ENCODE peak calls at places on chromosomes 1 and 21, in four cellular contexts. One of them, this sample, is unnamed.

GRCh38 chr1:225843426-225843795 is 33.5 kb downstream of the EPHX1 start:
- DNase-seq in fibroblast of the aortic adventitia: no peak
- DNase-seq in CD4-positive, alpha-beta T cell: no peak
- DNase-seq in GM20000: no peak
- DNase-seq in this sample: no peak

GRCh38 chr1:89633745-89634625 is 1.1 kb downstream of the LRRC8C start:
- DNase-seq in fibroblast of the aortic adventitia: peak; percentile 57
- DNase-seq in CD4-positive, alpha-beta T cell: no peak
- DNase-seq in GM20000: peak; percentile 32
- DNase-seq in this sample: no peak

GRCh38 chr1:211229365-211229759 is 29.8 kb upstream of the RCOR3 start:
- DNase-seq in fibroblast of the aortic adventitia: no peak
- DNase-seq in CD4-positive, alpha-beta T cell: no peak
- DNase-seq in GM20000: no peak
- DNase-seq in this sample: no peak

GRCh38 chr1:113975211-113975895 is 3.9 kb upstream of the OLFML3 start:
- DNase-seq in fibroblast of the aortic adventitia: peak; percentile 37
- DNase-seq in CD4-positive, alpha-beta T cell: no peak
- DNase-seq in GM20000: no peak
- DNase-seq in this sample: no peak

GRCh38 chr1:30283199-30283962 is 440.0 kb downstream of the MATN1 start:
- DNase-seq in fibroblast of the aortic adventitia: no peak
- DNase-seq in CD4-positive, alpha-beta T cell: no peak
- DNase-seq in GM20000: no peak
- DNase-seq in this sample: peak; percentile 48

GRCh38 chr1:205316179-205316578 is 5.4 kb downstream of the NUAK2 start:
- DNase-seq in fibroblast of the aortic adventitia: no peak
- DNase-seq in CD4-positive, alpha-beta T cell: no peak
- DNase-seq in GM20000: no peak
- DNase-seq in this sample: no peak

GRCh38 chr1:238833919-238834318 is 552.4 kb upstream of the CHRM3 start:
- DNase-seq in fibroblast of the aortic adventitia: no peak
- DNase-seq in CD4-positive, alpha-beta T cell: no peak
- DNase-seq in GM20000: no peak
- DNase-seq in this sample: no peak

GRCh38 chr1:170192535-170192934 is 46.8 kb downstream of the NTMT2 start:
- DNase-seq in fibroblast of the aortic adventitia: peak; percentile 70
- DNase-seq in CD4-positive, alpha-beta T cell: no peak
- DNase-seq in GM20000: no peak
- DNase-seq in this sample: no peak

DNA sequence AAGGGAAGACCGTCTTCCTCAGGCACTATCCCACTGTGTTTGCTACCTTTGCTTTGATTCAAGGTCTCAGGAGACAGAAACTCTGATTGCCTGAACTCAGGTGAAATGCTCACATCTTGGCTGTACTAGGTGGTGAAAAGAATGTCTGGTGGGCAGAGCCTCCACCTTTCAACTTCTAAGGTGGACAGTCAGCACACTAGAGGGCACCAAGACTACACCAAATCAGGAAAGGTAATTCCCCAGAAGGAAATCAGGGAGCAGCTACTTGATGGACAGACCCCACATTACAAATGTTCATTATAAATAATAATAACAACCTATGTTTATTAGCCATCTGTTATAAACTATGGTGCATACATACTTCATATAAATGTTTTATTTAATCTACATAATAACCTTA is 220.9 kb downstream of the ATG4C start:
- DNase-seq in fibroblast of the aortic adventitia: peak; percentile 12
- DNase-seq in CD4-positive, alpha-beta T cell: no peak
- DNase-seq in GM20000: peak; percentile 39
- DNase-seq in this sample: no peak
- TF ChIP-seq CTCF in fibroblast of the aortic adventitia: peak; percentile 34
- TF ChIP-seq CTCF in CD4-positive, alpha-beta T cell: no peak
- TF ChIP-seq CTCF in GM20000: no peak
- TF ChIP-seq CTCF in this sample: peak; percentile 22

DNA sequence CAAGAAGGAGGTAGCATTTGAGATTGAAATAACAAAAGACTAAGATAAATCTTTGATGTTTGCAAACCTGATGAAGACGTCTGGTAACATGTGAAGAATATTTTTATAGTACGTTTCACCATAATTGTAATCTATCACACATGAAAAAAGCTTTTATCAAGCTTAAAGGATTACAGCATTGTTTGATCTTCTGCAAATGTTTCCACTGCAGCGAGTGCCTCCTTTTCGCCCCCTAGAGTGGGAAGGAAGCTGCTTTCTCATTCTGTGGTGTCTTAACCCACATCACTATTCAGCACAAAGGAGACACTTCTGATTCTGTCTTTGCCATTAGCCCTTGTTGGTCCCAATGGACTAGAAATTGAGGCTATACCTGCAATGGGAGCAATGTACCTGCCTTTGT is 46.0 kb upstream of the IL12RB2 start:
- DNase-seq in fibroblast of the aortic adventitia: no peak
- DNase-seq in CD4-positive, alpha-beta T cell: no peak
- DNase-seq in GM20000: no peak
- DNase-seq in this sample: no peak
- TF ChIP-seq CTCF in fibroblast of the aortic adventitia: peak; percentile 19
- TF ChIP-seq CTCF in CD4-positive, alpha-beta T cell: no peak
- TF ChIP-seq CTCF in GM20000: peak; percentile 3
- TF ChIP-seq CTCF in this sample: no peak

GRCh38 chr1:25590096-25590824 is 26.3 kb upstream of the MAN1C1 start:
- DNase-seq in fibroblast of the aortic adventitia: peak; percentile 67
- DNase-seq in CD4-positive, alpha-beta T cell: no peak
- DNase-seq in GM20000: no peak
- DNase-seq in this sample: peak; percentile 70
- TF ChIP-seq CTCF in fibroblast of the aortic adventitia: peak; percentile 38
- TF ChIP-seq CTCF in CD4-positive, alpha-beta T cell: no peak
- TF ChIP-seq CTCF in GM20000: no peak
- TF ChIP-seq CTCF in this sample: no peak

GRCh38 chr21:37153935-37154350 is 80.9 kb downstream of the TTC3 start:
- DNase-seq in fibroblast of the aortic adventitia: peak; percentile 86
- DNase-seq in CD4-positive, alpha-beta T cell: no peak
- DNase-seq in GM20000: no peak
- DNase-seq in this sample: no peak

GRCh38 chr21:37159053-37159776 is 86.2 kb downstream of the TTC3 start:
- DNase-seq in fibroblast of the aortic adventitia: no peak
- DNase-seq in CD4-positive, alpha-beta T cell: no peak
- DNase-seq in GM20000: peak; percentile 43
- DNase-seq in this sample: no peak

GRCh38 chr21:37157938-37158337 is 84.9 kb downstream of the TTC3 start:
- DNase-seq in fibroblast of the aortic adventitia: no peak
- DNase-seq in CD4-positive, alpha-beta T cell: no peak
- DNase-seq in GM20000: no peak
- DNase-seq in this sample: no peak

GRCh38 chr21:37153193-37153934 is 80.3 kb downstream of the TTC3 start:
- DNase-seq in fibroblast of the aortic adventitia: peak; percentile 95
- DNase-seq in CD4-positive, alpha-beta T cell: no peak
- DNase-seq in GM20000: no peak
- DNase-seq in this sample: no peak

DNA sequence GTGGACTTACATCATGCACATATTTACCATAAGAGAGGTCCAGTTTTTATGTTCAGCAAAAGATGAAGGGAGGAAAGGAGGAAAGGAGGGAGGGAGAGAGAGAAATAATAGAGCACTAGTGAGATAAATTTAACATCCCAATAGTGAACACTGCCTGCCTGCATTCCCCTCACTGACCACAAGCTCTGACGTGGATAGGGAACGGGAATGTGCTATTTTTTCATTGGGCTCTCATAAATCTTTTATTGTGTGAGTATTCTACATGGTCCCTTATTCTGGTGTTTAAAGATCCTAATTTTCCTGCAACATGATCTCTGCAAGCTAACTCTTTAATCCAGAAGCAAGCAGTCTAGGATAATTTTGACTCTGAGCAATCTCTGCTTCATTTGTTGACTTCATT is 82.2 kb downstream of the TTC3 start:
- DNase-seq in fibroblast of the aortic adventitia: peak; percentile 18
- DNase-seq in CD4-positive, alpha-beta T cell: no peak
- DNase-seq in GM20000: no peak
- DNase-seq in this sample: no peak
- TF ChIP-seq CTCF in fibroblast of the aortic adventitia: no peak
- TF ChIP-seq CTCF in CD4-positive, alpha-beta T cell: no peak
- TF ChIP-seq CTCF in GM20000: no peak
- TF ChIP-seq CTCF in this sample: no peak

GRCh38 chr21:45473496-45474322 is 68.5 kb downstream of the SLC19A1 start:
- DNase-seq in fibroblast of the aortic adventitia: no peak
- DNase-seq in CD4-positive, alpha-beta T cell: no peak
- DNase-seq in GM20000: no peak
- DNase-seq in this sample: no peak
- TF ChIP-seq CTCF in fibroblast of the aortic adventitia: no peak
- TF ChIP-seq CTCF in CD4-positive, alpha-beta T cell: no peak
- TF ChIP-seq CTCF in GM20000: no peak
- TF ChIP-seq CTCF in this sample: no peak

GRCh38 chr1:66752000-66752592 is at the start of gene DYNLT5:
- DNase-seq in fibroblast of the aortic adventitia: peak; percentile 31
- DNase-seq in CD4-positive, alpha-beta T cell: no peak
- DNase-seq in GM20000: peak; percentile 38
- DNase-seq in this sample: peak; percentile 62
- TF ChIP-seq CTCF in fibroblast of the aortic adventitia: peak; percentile 26
- TF ChIP-seq CTCF in CD4-positive, alpha-beta T cell: no peak
- TF ChIP-seq CTCF in GM20000: no peak
- TF ChIP-seq CTCF in this sample: peak; percentile 29

GRCh38 chr1:156119503-156120209 is 5.1 kb downstream of the LMNA start:
- DNase-seq in fibroblast of the aortic adventitia: peak; percentile 68
- DNase-seq in CD4-positive, alpha-beta T cell: no peak
- DNase-seq in GM20000: no peak
- DNase-seq in this sample: peak; percentile 80
- TF ChIP-seq CTCF in fibroblast of the aortic adventitia: peak; percentile 18
- TF ChIP-seq CTCF in CD4-positive, alpha-beta T cell: no peak
- TF ChIP-seq CTCF in GM20000: no peak
- TF ChIP-seq CTCF in this sample: no peak

GRCh38 chr1:11981378-11982009 is 1.2 kb downstream of the MFN2 start:
- DNase-seq in fibroblast of the aortic adventitia: no peak
- DNase-seq in CD4-positive, alpha-beta T cell: no peak
- DNase-seq in GM20000: no peak
- DNase-seq in this sample: no peak
- TF ChIP-seq CTCF in fibroblast of the aortic adventitia: no peak
- TF ChIP-seq CTCF in CD4-positive, alpha-beta T cell: no peak
- TF ChIP-seq CTCF in GM20000: no peak
- TF ChIP-seq CTCF in this sample: no peak

GRCh38 chr1:9753121-9753531 is 70.6 kb downstream of the CLSTN1 start:
- DNase-seq in fibroblast of the aortic adventitia: peak; percentile 86
- DNase-seq in CD4-positive, alpha-beta T cell: no peak
- DNase-seq in GM20000: no peak
- DNase-seq in this sample: no peak
- TF ChIP-seq CTCF in fibroblast of the aortic adventitia: no peak
- TF ChIP-seq CTCF in CD4-positive, alpha-beta T cell: no peak
- TF ChIP-seq CTCF in GM20000: no peak
- TF ChIP-seq CTCF in this sample: no peak

GRCh38 chr1:161367684-161368398 is at the start of gene CFAP126:
- DNase-seq in fibroblast of the aortic adventitia: peak; percentile 75
- DNase-seq in CD4-positive, alpha-beta T cell: no peak
- DNase-seq in GM20000: peak; percentile 81
- DNase-seq in this sample: peak; percentile 79
- TF ChIP-seq CTCF in fibroblast of the aortic adventitia: peak; percentile 9
- TF ChIP-seq CTCF in CD4-positive, alpha-beta T cell: no peak
- TF ChIP-seq CTCF in GM20000: no peak
- TF ChIP-seq CTCF in this sample: no peak

This sample was measured in right atrium auricular region.